ENCODE peak calls at places on chromosomes 2 and 18, in nine cellular contexts. One of them, this sample, is unnamed.

GRCh38 chr2:154762638-154763037 is 64.1 kb downstream of the KCNJ3 start:
- DNase-seq in colonic mucosa: no peak
- DNase-seq in HCT116: no peak
- DNase-seq in IMR-90: no peak
- DNase-seq in left ventricle myocardium inferior: no peak
- DNase-seq in cardiac fibroblast: no peak
- DNase-seq in endothelial cell of umbilical vein: no peak
- DNase-seq in choroid plexus epithelial cell: no peak
- DNase-seq in lower lobe of right lung: no peak
- DNase-seq in this sample: no peak

GRCh38 chr2:128425731-128426620 is 107.3 kb upstream of the HS6ST1 start:
- DNase-seq in colonic mucosa: no peak
- DNase-seq in HCT116: no peak
- DNase-seq in IMR-90: peak
- DNase-seq in left ventricle myocardium inferior: no peak
- DNase-seq in cardiac fibroblast: no peak
- DNase-seq in endothelial cell of umbilical vein: no peak
- DNase-seq in choroid plexus epithelial cell: no peak
- DNase-seq in lower lobe of right lung: peak
- DNase-seq in this sample: no peak

GRCh38 chr18:80130555-80130954 is 21.5 kb downstream of the ADNP2 start:
- DNase-seq in colonic mucosa: no peak
- DNase-seq in HCT116: no peak
- DNase-seq in IMR-90: no peak
- DNase-seq in left ventricle myocardium inferior: no peak
- DNase-seq in cardiac fibroblast: no peak
- DNase-seq in endothelial cell of umbilical vein: no peak
- DNase-seq in choroid plexus epithelial cell: no peak
- DNase-seq in lower lobe of right lung: no peak
- DNase-seq in this sample: no peak

GRCh38 chr2:126571403-126571802 is 84.6 kb upstream of the GYPC start:
- DNase-seq in colonic mucosa: no peak
- DNase-seq in HCT116: no peak
- DNase-seq in IMR-90: no peak
- DNase-seq in left ventricle myocardium inferior: no peak
- DNase-seq in cardiac fibroblast: no peak
- DNase-seq in endothelial cell of umbilical vein: no peak
- DNase-seq in choroid plexus epithelial cell: peak
- DNase-seq in lower lobe of right lung: no peak
- DNase-seq in this sample: peak

GRCh38 chr2:62570861-62571698 is 65.1 kb upstream of the TMEM17 start:
- DNase-seq in colonic mucosa: peak
- DNase-seq in HCT116: no peak
- DNase-seq in IMR-90: no peak
- DNase-seq in left ventricle myocardium inferior: peak
- DNase-seq in cardiac fibroblast: peak
- DNase-seq in endothelial cell of umbilical vein: peak
- DNase-seq in choroid plexus epithelial cell: no peak
- DNase-seq in lower lobe of right lung: peak
- DNase-seq in this sample: no peak

GRCh38 chr18:47204908-47205522 is 28.9 kb upstream of the IER3IP1 start:
- DNase-seq in colonic mucosa: peak
- DNase-seq in HCT116: peak
- DNase-seq in IMR-90: peak
- DNase-seq in left ventricle myocardium inferior: no peak
- DNase-seq in cardiac fibroblast: peak
- DNase-seq in endothelial cell of umbilical vein: peak
- DNase-seq in choroid plexus epithelial cell: peak
- DNase-seq in lower lobe of right lung: no peak
- DNase-seq in this sample: peak

GRCh38 chr2:54927085-54927750 is 123.0 kb downstream of the RTN4 start:
- DNase-seq in colonic mucosa: no peak
- DNase-seq in HCT116: no peak
- DNase-seq in IMR-90: no peak
- DNase-seq in left ventricle myocardium inferior: no peak
- DNase-seq in cardiac fibroblast: no peak
- DNase-seq in endothelial cell of umbilical vein: no peak
- DNase-seq in choroid plexus epithelial cell: no peak
- DNase-seq in lower lobe of right lung: no peak
- DNase-seq in this sample: no peak

GRCh38 chr18:50097702-50098101 is 97.2 kb downstream of the MYO5B start:
- DNase-seq in colonic mucosa: peak
- DNase-seq in HCT116: peak
- DNase-seq in IMR-90: no peak
- DNase-seq in left ventricle myocardium inferior: no peak
- DNase-seq in cardiac fibroblast: no peak
- DNase-seq in endothelial cell of umbilical vein: no peak
- DNase-seq in choroid plexus epithelial cell: no peak
- DNase-seq in lower lobe of right lung: peak
- DNase-seq in this sample: no peak

GRCh38 chr2:85583667-85584353 is 421 bp upstream of the VAMP5 start:
- DNase-seq in colonic mucosa: no peak
- DNase-seq in HCT116: no peak
- DNase-seq in IMR-90: no peak
- DNase-seq in left ventricle myocardium inferior: no peak
- DNase-seq in cardiac fibroblast: no peak
- DNase-seq in endothelial cell of umbilical vein: no peak
- DNase-seq in choroid plexus epithelial cell: no peak
- DNase-seq in lower lobe of right lung: no peak
- DNase-seq in this sample: peak

GRCh38 chr2:17539993-17540812 is at the start of gene VSNL1:
- DNase-seq in colonic mucosa: peak
- DNase-seq in HCT116: peak
- DNase-seq in IMR-90: peak
- DNase-seq in left ventricle myocardium inferior: peak
- DNase-seq in cardiac fibroblast: peak
- DNase-seq in endothelial cell of umbilical vein: peak
- DNase-seq in choroid plexus epithelial cell: peak
- DNase-seq in lower lobe of right lung: peak
- DNase-seq in this sample: peak

GRCh38 chr2:206790311-206790935 is 25.0 kb downstream of the FASTKD2 start:
- DNase-seq in colonic mucosa: no peak
- DNase-seq in HCT116: no peak
- DNase-seq in IMR-90: peak
- DNase-seq in left ventricle myocardium inferior: no peak
- DNase-seq in cardiac fibroblast: no peak
- DNase-seq in endothelial cell of umbilical vein: no peak
- DNase-seq in choroid plexus epithelial cell: peak
- DNase-seq in lower lobe of right lung: no peak
- DNase-seq in this sample: peak

GRCh38 chr2:112705576-112705975 is 15.2 kb upstream of the NT5DC4 start:
- DNase-seq in colonic mucosa: no peak
- DNase-seq in HCT116: no peak
- DNase-seq in IMR-90: no peak
- DNase-seq in left ventricle myocardium inferior: no peak
- DNase-seq in cardiac fibroblast: no peak
- DNase-seq in endothelial cell of umbilical vein: no peak
- DNase-seq in choroid plexus epithelial cell: peak
- DNase-seq in lower lobe of right lung: no peak
- DNase-seq in this sample: peak

GRCh38 chr2:147399011-147399410 is 445.8 kb upstream of the ACVR2A start:
- DNase-seq in colonic mucosa: no peak
- DNase-seq in HCT116: no peak
- DNase-seq in IMR-90: no peak
- DNase-seq in left ventricle myocardium inferior: no peak
- DNase-seq in cardiac fibroblast: no peak
- DNase-seq in endothelial cell of umbilical vein: no peak
- DNase-seq in choroid plexus epithelial cell: no peak
- DNase-seq in lower lobe of right lung: no peak
- DNase-seq in this sample: peak

GRCh38 chr2:133718688-133719201 is 150.5 kb upstream of the NCKAP5 start:
- DNase-seq in colonic mucosa: no peak
- DNase-seq in HCT116: no peak
- DNase-seq in IMR-90: peak
- DNase-seq in left ventricle myocardium inferior: peak
- DNase-seq in cardiac fibroblast: peak
- DNase-seq in endothelial cell of umbilical vein: no peak
- DNase-seq in choroid plexus epithelial cell: peak
- DNase-seq in lower lobe of right lung: no peak
- DNase-seq in this sample: peak

GRCh38 chr2:9914384-9915065 is 37.0 kb upstream of the GRHL1 start:
- DNase-seq in colonic mucosa: no peak
- DNase-seq in HCT116: peak
- DNase-seq in IMR-90: peak
- DNase-seq in left ventricle myocardium inferior: no peak
- DNase-seq in cardiac fibroblast: peak
- DNase-seq in endothelial cell of umbilical vein: peak
- DNase-seq in choroid plexus epithelial cell: peak
- DNase-seq in lower lobe of right lung: no peak
- DNase-seq in this sample: peak

GRCh38 chr2:99977947-99978346 is 164.4 kb downstream of the AFF3 start:
- DNase-seq in colonic mucosa: no peak
- DNase-seq in HCT116: no peak
- DNase-seq in IMR-90: no peak
- DNase-seq in left ventricle myocardium inferior: no peak
- DNase-seq in cardiac fibroblast: no peak
- DNase-seq in endothelial cell of umbilical vein: no peak
- DNase-seq in choroid plexus epithelial cell: no peak
- DNase-seq in lower lobe of right lung: no peak
- DNase-seq in this sample: no peak

GRCh38 chr2:71554028-71554705 is 100.8 kb downstream of the DYSF start:
- DNase-seq in colonic mucosa: no peak
- DNase-seq in HCT116: no peak
- DNase-seq in IMR-90: no peak
- DNase-seq in left ventricle myocardium inferior: no peak
- DNase-seq in cardiac fibroblast: no peak
- DNase-seq in endothelial cell of umbilical vein: no peak
- DNase-seq in choroid plexus epithelial cell: no peak
- DNase-seq in lower lobe of right lung: peak
- DNase-seq in this sample: no peak

GRCh38 chr2:201261471-201261870 is 1.1 kb downstream of the CASP8 start:
- DNase-seq in colonic mucosa: peak
- DNase-seq in HCT116: no peak
- DNase-seq in IMR-90: no peak
- DNase-seq in left ventricle myocardium inferior: no peak
- DNase-seq in cardiac fibroblast: no peak
- DNase-seq in endothelial cell of umbilical vein: no peak
- DNase-seq in choroid plexus epithelial cell: no peak
- DNase-seq in lower lobe of right lung: no peak
- DNase-seq in this sample: no peak
- H3K4me3 ChIP-seq in colonic mucosa: peak
- H3K4me3 ChIP-seq in HCT116: no peak
- H3K4me3 ChIP-seq in IMR-90: no peak
- H3K4me3 ChIP-seq in left ventricle myocardium inferior: no peak
- H3K4me3 ChIP-seq in cardiac fibroblast: no peak
- H3K4me3 ChIP-seq in endothelial cell of umbilical vein: no peak
- H3K4me3 ChIP-seq in choroid plexus epithelial cell: no peak
- H3K4me3 ChIP-seq in lower lobe of right lung: peak
- H3K4me3 ChIP-seq in this sample: no peak

GRCh38 chr2:153291718-153292117 is 186.8 kb downstream of the RPRM start:
- DNase-seq in colonic mucosa: no peak
- DNase-seq in HCT116: no peak
- DNase-seq in IMR-90: no peak
- DNase-seq in left ventricle myocardium inferior: no peak
- DNase-seq in cardiac fibroblast: no peak
- DNase-seq in endothelial cell of umbilical vein: no peak
- DNase-seq in choroid plexus epithelial cell: no peak
- DNase-seq in lower lobe of right lung: no peak
- DNase-seq in this sample: no peak

DNA sequence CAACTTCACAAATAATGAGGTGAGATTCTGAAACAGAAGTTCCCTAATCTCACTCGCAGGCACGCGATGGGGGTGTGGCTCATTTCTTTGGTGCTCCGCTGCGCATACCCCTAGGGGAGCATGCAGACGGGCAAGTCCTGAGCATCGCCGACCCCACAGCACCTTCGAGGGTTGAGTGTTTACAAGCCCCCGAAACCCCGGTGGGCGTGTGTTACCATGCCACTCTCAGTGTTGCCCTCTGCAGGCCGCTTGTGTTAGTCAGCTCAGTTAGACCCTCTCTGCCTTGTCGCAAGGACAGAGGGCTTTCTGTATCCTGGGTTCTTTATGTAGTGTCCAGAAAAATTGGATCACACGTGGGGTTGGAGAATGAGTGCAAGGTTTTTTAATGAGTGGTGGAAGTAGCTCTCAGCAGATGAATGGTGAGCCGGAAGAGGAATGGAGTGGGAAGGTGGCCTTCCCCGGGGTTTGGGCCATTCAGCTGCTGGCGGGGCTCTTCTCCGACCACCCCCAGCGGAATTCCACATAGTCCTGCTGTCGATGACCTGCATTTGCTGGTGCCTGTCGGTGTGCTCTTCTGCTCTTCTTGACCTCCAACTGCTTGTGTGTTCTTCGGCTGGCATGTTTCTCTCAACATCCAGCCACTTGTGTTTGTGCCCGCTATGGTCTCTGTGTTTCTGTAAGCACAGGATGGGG is 191.3 kb downstream of the RPRM start:
- DNase-seq in colonic mucosa: no peak
- DNase-seq in HCT116: peak
- DNase-seq in IMR-90: no peak
- DNase-seq in left ventricle myocardium inferior: no peak
- DNase-seq in cardiac fibroblast: no peak
- DNase-seq in endothelial cell of umbilical vein: no peak
- DNase-seq in choroid plexus epithelial cell: no peak
- DNase-seq in lower lobe of right lung: no peak
- DNase-seq in this sample: no peak
- TF ChIP-seq CTCF in colonic mucosa: peak
- TF ChIP-seq CTCF in HCT116: peak
- TF ChIP-seq CTCF in IMR-90: no peak
- TF ChIP-seq CTCF in left ventricle myocardium inferior: no peak
- TF ChIP-seq CTCF in cardiac fibroblast: peak
- TF ChIP-seq CTCF in endothelial cell of umbilical vein: no peak
- TF ChIP-seq CTCF in choroid plexus epithelial cell: peak
- TF ChIP-seq CTCF in lower lobe of right lung: no peak
- TF ChIP-seq CTCF in this sample: no peak

DNA sequence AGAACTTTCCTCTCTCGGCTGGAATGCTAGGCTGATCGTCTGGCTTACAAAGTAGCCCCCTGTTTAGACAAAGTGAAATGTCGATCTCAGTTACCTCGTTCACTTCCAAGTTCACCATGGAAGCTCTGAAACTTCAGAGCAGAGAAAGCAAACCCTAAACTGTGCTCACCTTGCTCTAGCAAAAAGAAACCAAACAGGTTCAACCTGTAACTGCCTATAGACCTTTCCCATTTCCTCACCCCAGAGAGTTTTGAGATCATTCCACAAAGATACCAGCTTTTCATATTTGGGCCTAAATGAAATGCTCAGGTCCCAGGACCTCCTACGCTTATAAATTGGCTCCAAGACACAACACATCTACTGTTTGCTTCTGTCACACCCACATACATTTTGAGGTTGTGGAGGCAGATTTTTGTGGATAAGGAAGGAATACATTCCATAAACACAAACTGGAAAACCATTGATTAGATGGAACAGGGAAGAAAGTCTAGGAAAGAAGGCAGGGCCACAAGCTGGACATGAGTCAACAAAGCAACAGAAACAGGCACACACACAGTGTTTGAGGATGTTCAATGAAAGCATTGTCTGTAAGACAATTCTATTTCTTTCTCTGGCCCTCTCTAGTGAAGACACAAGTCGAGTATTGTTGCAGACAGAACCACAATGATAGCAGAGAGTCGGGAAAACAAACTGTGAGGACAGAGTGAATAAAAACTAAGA is 52.8 kb upstream of the TGIF1 start:
- DNase-seq in colonic mucosa: no peak
- DNase-seq in HCT116: no peak
- DNase-seq in IMR-90: no peak
- DNase-seq in left ventricle myocardium inferior: no peak
- DNase-seq in cardiac fibroblast: no peak
- DNase-seq in endothelial cell of umbilical vein: no peak
- DNase-seq in choroid plexus epithelial cell: no peak
- DNase-seq in lower lobe of right lung: no peak
- DNase-seq in this sample: no peak
- H3K4me3 ChIP-seq in colonic mucosa: no peak
- H3K4me3 ChIP-seq in HCT116: no peak
- H3K4me3 ChIP-seq in IMR-90: no peak
- H3K4me3 ChIP-seq in left ventricle myocardium inferior: no peak
- H3K4me3 ChIP-seq in cardiac fibroblast: no peak
- H3K4me3 ChIP-seq in endothelial cell of umbilical vein: no peak
- H3K4me3 ChIP-seq in choroid plexus epithelial cell: no peak
- H3K4me3 ChIP-seq in lower lobe of right lung: no peak
- H3K4me3 ChIP-seq in this sample: no peak

GRCh38 chr2:65071499-65072180 is 15.4 kb downstream of the CEP68 start:
- DNase-seq in colonic mucosa: no peak
- DNase-seq in HCT116: no peak
- DNase-seq in IMR-90: no peak
- DNase-seq in left ventricle myocardium inferior: no peak
- DNase-seq in cardiac fibroblast: peak
- DNase-seq in endothelial cell of umbilical vein: no peak
- DNase-seq in choroid plexus epithelial cell: peak
- DNase-seq in lower lobe of right lung: no peak
- DNase-seq in this sample: peak
- TF ChIP-seq CTCF in colonic mucosa: no peak
- TF ChIP-seq CTCF in HCT116: no peak
- TF ChIP-seq CTCF in IMR-90: peak
- TF ChIP-seq CTCF in left ventricle myocardium inferior: peak
- TF ChIP-seq CTCF in cardiac fibroblast: peak
- TF ChIP-seq CTCF in endothelial cell of umbilical vein: peak
- TF ChIP-seq CTCF in choroid plexus epithelial cell: peak
- TF ChIP-seq CTCF in lower lobe of right lung: no peak
- TF ChIP-seq CTCF in this sample: peak

This sample was measured in fibroblast of villous mesenchyme.